ENCODE peak calls at places on chromosome 9, in four cellular contexts. R is H1, F is H9, I is IMR-90. P is an unnamed sample.
A peak's percentile ranks its signal among the peaks of the same experiment; 100 is the strongest.

GRCh38 chr9:4297151-4297794 is 2.6 kb downstream of the GLIS3 start:
- DNase-seq in R (peak; percentile 86), I (peak; percentile 87), F (peak; percentile 84), P (peak; percentile 94)

GRCh38 chr9:115261656-115262081 is 143.7 kb upstream of the TNC start:
- DNase-seq in I (peak; percentile 63), F (no peak), R (no peak), P (no peak)

GRCh38 chr9:138071292-138071691 is 193.7 kb downstream of the CACNA1B start:
- DNase-seq in F (no peak), I (no peak), R (peak; percentile 20), P (no peak)

GRCh38 chr9:86410281-86410680 is 56.1 kb upstream of the TUT7 start:
- DNase-seq in I (peak; percentile 37), F (peak; percentile 50), R (peak; percentile 55), P (peak; percentile 15)

GRCh38 chr9:131530546-131530929 is 525 bp downstream of the UCK1 start:
- DNase-seq in F (no peak), R (peak; percentile 68), I (peak; percentile 15), P (peak; percentile 73)

GRCh38 chr9:88722753-88723152 is 187.8 kb downstream of the NXNL2 start:
- DNase-seq in F (no peak), R (no peak), I (peak; percentile 26), P (peak; percentile 45)

GRCh38 chr9:88742483-88742882 is 207.5 kb downstream of the NXNL2 start:
- DNase-seq in R (no peak), I (peak; percentile 55), F (no peak), P (no peak)

GRCh38 chr9:1771094-1771493 is 244.1 kb upstream of the SMARCA2 start:
- DNase-seq in F (no peak), R (no peak), I (no peak), P (no peak)

GRCh38 chr9:113516840-113517577 is 53.5 kb downstream of the RGS3 start:
- DNase-seq in I (peak; percentile 39), R (no peak), F (no peak), P (no peak)

GRCh38 chr9:100580255-100580654 is 2.4 kb downstream of the CAVIN4 start:
- DNase-seq in I (no peak), F (no peak), R (no peak), P (no peak)

GRCh38 chr9:109278848-109279247 is 42.0 kb downstream of the EPB41L4B start:
- DNase-seq in I (no peak), R (no peak), F (no peak), P (no peak)

GRCh38 chr9:95495988-95496387 is 20.8 kb downstream of the PTCH1 start:
- DNase-seq in R (no peak), F (no peak), I (no peak), P (no peak)

GRCh38 chr9:104027295-104027694 is 66.8 kb upstream of the SMC2 start:
- DNase-seq in F (no peak), I (no peak), R (no peak), P (no peak)

GRCh38 chr9:125484632-125485282 is 222.3 kb downstream of the MAPKAP1 start:
- DNase-seq in R (no peak), I (peak; percentile 87), F (no peak), P (no peak)

GRCh38 chr9:105132576-105132975 is 111.9 kb upstream of the SLC44A1 start:
- DNase-seq in F (no peak), R (no peak), I (peak; percentile 95), P (peak; percentile 69)

GRCh38 chr9:28318515-28318914 is 745.2 kb upstream of the C9orf72 start:
- DNase-seq in F (no peak), I (no peak), R (no peak), P (no peak)

GRCh38 chr9:98993570-98993945 is 49.9 kb downstream of the COL15A1 start:
- DNase-seq in F (peak; percentile 5), I (no peak), R (no peak), P (no peak)

GRCh38 chr9:74521009-74521408 is 23.9 kb downstream of the RORB start:
- DNase-seq in F (no peak), I (no peak), R (no peak), P (no peak)

GRCh38 chr9:111926421-111926875 is 29.8 kb downstream of the UGCG start:
- DNase-seq in F (no peak), R (no peak), I (peak; percentile 70), P (no peak)

GRCh38 chr9:129878253-129878652 is 43.0 kb downstream of the USP20 start:
- DNase-seq in F (no peak), I (no peak), R (no peak), P (no peak)

GRCh38 chr9:26262431-26262830 is 584.2 kb upstream of the TUSC1 start:
- DNase-seq in R (no peak), I (peak; percentile 61), F (no peak), P (no peak)

GRCh38 chr9:105503873-105504272 is 54.1 kb upstream of the FKTN start:
- DNase-seq in R (no peak), I (peak; percentile 19), F (no peak), P (peak; percentile 13)

GRCh38 chr9:4862506-4863250 is 69.9 kb downstream of the RCL1 start:
- DNase-seq in F (no peak), I (peak; percentile 51), R (no peak), P (peak; percentile 14)

GRCh38 chr9:96020822-96021615 is 145.5 kb downstream of the ERCC6L2 start:
- DNase-seq in F (no peak), R (peak; percentile 72), I (no peak), P (peak; percentile 42)

GRCh38 chr9:113176748-113177147 is 25.9 kb downstream of the SLC31A2 start:
- DNase-seq in F (no peak), R (no peak), I (no peak), P (no peak)

GRCh38 chr9:27792971-27793689 is 219.8 kb upstream of the C9orf72 start:
- DNase-seq in I (no peak), R (no peak), F (no peak), P (no peak)

GRCh38 chr9:101275671-101276250 is 109.0 kb downstream of the BAAT start:
- DNase-seq in F (no peak), R (no peak), I (no peak), P (no peak)

GRCh38 chr9:35660966-35661413 is 2.9 kb downstream of the CCDC107 start:
- DNase-seq in R (no peak), F (no peak), I (peak; percentile 62), P (peak; percentile 73)

GRCh38 chr9:37963936-37964739 is 60.2 kb upstream of the SLC25A51 start:
- DNase-seq in F (no peak), I (peak; percentile 99), R (no peak), P (no peak)

GRCh38 chr9:33250458-33250995 is 10.6 kb downstream of the SPINK4 start:
- DNase-seq in I (peak; percentile 85), F (no peak), R (no peak), P (no peak)

DNA sequence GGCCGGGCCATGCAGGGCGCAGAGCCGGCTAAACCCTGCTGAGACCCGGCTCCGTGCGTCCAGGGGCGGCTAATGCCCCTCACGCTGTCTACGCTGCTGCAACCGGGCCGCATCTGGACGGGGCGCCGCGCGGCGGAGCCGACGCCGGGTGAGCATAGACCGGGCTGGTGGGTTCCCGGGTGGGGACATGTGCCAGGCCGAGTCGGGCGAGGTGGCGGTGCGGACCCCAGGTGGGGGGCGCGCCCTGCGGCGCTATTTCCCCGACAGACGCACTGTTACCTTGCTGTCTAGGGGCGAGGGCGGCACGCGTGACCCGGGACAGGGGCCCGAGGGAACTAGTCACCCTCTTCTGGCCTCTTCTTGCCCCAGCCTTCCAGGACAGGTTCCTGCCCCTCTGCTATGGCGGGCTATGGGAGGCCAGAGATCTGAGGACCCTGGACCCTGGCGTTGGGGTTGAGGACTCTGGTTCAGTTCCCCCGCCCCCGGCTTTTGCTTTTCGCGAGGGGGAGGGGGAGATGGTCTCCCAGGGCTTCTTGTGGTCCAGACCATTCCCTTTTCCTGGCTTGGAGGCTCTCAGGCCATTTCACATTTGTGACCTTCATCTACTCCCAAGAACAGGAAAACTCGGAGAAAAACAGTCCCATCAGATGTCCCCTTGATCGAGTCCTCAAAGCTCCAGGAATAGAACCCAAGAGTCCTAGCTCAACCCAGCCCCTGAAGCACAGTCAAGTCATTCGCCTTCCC is 536 bp downstream of the SLC27A4 start:
- DNase-seq in F (peak; percentile 41), I (no peak), R (peak; percentile 77), P (peak; percentile 51)
- H4K5ac ChIP-seq in F (no peak overlapping the region), I (no peak overlapping the region), R (no peak overlapping the region), P (no peak overlapping the region)

DNA sequence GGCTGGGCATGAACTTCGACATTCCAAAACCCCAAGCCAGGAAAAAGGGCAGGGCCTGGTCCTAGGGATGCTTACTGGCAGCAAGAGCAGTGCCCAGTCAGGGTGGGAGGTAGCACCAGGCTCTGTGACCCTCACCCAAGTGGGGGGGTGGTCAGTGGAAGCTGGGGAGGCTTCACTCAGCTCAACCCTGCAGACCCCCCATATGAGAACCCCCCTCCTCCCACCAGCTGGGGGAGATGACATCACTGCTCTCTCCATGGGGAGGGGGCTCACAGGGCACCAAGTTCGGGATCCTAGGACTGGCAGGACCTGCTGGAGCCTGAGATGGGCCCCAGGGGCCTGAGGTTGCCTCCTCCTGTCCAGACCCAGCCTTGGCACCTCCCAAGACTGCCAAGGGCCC is 4.7 kb downstream of the DNLZ start:
- DNase-seq in R (no peak), F (no peak), I (no peak), P (no peak)
- H4K5ac ChIP-seq in R (no peak overlapping the region), F (no peak overlapping the region), I (no peak overlapping the region), P (no peak overlapping the region)

GRCh38 chr9:136551401-136552116 is 5.7 kb upstream of the NOTCH1 start:
- DNase-seq in R (peak; percentile 74), F (peak; percentile 82), I (peak; percentile 64), P (peak; percentile 74)

GRCh38 chr9:136547508-136548215 is 1.8 kb upstream of the NOTCH1 start:
- DNase-seq in R (no peak), F (no peak), I (no peak), P (no peak)

GRCh38 chr9:136549010-136549980 is 3.4 kb upstream of the NOTCH1 start:
- DNase-seq in F (no peak), R (no peak), I (no peak), P (no peak)

GRCh38 chr9:136552117-136552685 is 6.4 kb upstream of the NOTCH1 start:
- DNase-seq in I (peak; percentile 74), R (no peak), F (no peak), P (no peak)

DNA sequence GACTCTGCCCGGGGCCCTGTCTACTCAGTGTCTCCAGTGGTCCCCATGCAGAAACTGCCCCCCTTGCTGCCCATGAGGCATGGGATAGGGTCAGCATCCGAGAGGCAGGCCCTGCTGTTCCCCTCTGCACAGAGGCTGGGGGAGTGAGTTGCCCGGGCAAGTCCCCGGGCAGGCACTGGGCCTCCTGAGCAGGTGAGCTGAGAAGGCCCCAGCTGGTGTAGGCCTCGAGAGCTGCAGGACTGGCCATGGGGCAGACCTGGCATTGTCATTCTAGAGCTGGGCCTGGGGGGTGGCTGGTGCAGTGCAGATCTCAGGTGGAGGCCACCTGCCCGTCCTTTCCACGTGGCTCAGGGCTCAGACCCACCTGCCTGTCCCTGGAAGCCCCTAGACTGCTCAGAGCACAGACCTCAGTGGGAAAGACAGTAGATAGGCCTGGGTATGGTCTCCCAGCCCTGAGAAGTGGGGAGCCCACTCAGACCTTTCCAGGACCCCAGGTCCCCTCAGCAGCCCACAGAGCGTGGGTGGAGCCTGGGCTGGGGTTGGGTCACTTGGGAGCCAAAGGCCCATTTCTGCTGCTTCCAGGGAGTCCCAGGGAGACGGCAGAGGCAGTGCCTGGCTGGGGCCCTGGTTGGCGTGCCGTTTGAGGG is 4.7 kb upstream of the NOTCH1 start:
- DNase-seq in F (peak; percentile 78), R (no peak), I (no peak), P (no peak)
- H4K5ac ChIP-seq in F (no peak overlapping the region), R (peak overlapping the region; percentile 65), I (peak overlapping the region; percentile 84), P (no peak overlapping the region)

GRCh38 chr9:18542837-18543405 is 69.0 kb downstream of the ADAMTSL1 start:
- DNase-seq in R (no peak), I (peak; percentile 51), F (no peak), P (no peak)
- H4K5ac ChIP-seq in R (no peak overlapping the region), I (peak overlapping the region; percentile 31), F (no peak overlapping the region), P (no peak overlapping the region)